ENCODE peak calls at places on chromosomes 16 and 17, in nine cellular contexts. M is OCI-LY7, F is body of pancreas, E is Peyer's patch, Y is endothelial cell of umbilical vein, Z is transverse colon, C is ascending aorta, G is heart right ventricle, O is cardiac muscle cell. Q is an unnamed sample.

GRCh38 chr16:73615256-73615655 is 567.3 kb upstream of the ZFHX3 start:
- DNase-seq in M (no peak), F (no peak), E (no peak), Y (no peak), Z (no peak), C (no peak), G (no peak), O (no peak), Q (no peak)

GRCh38 chr17:43983515-43984411 is 20.7 kb upstream of the NAGS start:
- DNase-seq in M (no peak), F (peak; percentile 32), E (peak; percentile 71), Y (no peak), Z (peak; percentile 34), C (no peak), G (peak; percentile 26), O (no peak), Q (no peak)

GRCh38 chr16:58638148-58639036 is 8.8 kb upstream of the CNOT1 start:
- DNase-seq in M (no peak), F (peak; percentile 36), E (no peak), Y (peak; percentile 21), Z (peak; percentile 35), C (no peak), G (peak; percentile 24), O (peak; percentile 89), Q (no peak)

GRCh38 chr16:72878301-72879269 is 169.3 kb downstream of the ZFHX3 start:
- DNase-seq in M (no peak), F (peak; percentile 27), E (no peak), Y (no peak), Z (no peak), C (no peak), G (no peak), O (peak; percentile 91), Q (no peak)

GRCh38 chr17:14297161-14297851 is 3.6 kb upstream of the HS3ST3B1 start:
- DNase-seq in M (no peak), F (no peak), E (peak; percentile 77), Y (peak; percentile 11), Z (no peak), C (no peak), G (peak; percentile 67), O (peak; percentile 84), Q (no peak)

GRCh38 chr16:7506363-7506762 is 173.7 kb downstream of the RBFOX1 start:
- DNase-seq in M (no peak), F (no peak), E (no peak), Y (no peak), Z (no peak), C (no peak), G (no peak), O (no peak), Q (no peak)

GRCh38 chr16:78443780-78444422 is 344.4 kb downstream of the WWOX start:
- DNase-seq in M (no peak), F (no peak), E (no peak), Y (no peak), Z (no peak), C (no peak), G (no peak), O (peak; percentile 41), Q (no peak)

GRCh38 chr16:9549487-9549886 is 458.0 kb downstream of the HAPSTR1 start:
- DNase-seq in M (no peak), F (no peak), E (no peak), Y (no peak), Z (no peak), C (no peak), G (no peak), O (no peak), Q (no peak)

GRCh38 chr16:17369441-17369951 is 101.3 kb downstream of the XYLT1 start:
- DNase-seq in M (peak; percentile 92), F (peak; percentile 69), E (no peak), Y (peak; percentile 3), Z (peak; percentile 71), C (no peak), G (peak; percentile 52), O (peak; percentile 18), Q (no peak)

GRCh38 chr17:13806023-13806553 is 204.4 kb upstream of the HS3ST3A1 start:
- DNase-seq in M (no peak), F (no peak), E (no peak), Y (no peak), Z (no peak), C (no peak), G (no peak), O (no peak), Q (no peak)

GRCh38 chr16:12265168-12265567 is 288.6 kb downstream of the SNX29 start:
- DNase-seq in M (peak; percentile 70), F (no peak), E (no peak), Y (no peak), Z (no peak), C (no peak), G (no peak), O (no peak), Q (no peak)

GRCh38 chr17:77513045-77513444 is 372.3 kb downstream of the SEC14L1 start:
- DNase-seq in M (no peak), F (no peak), E (no peak), Y (no peak), Z (no peak), C (no peak), G (no peak), O (no peak), Q (no peak)

GRCh38 chr17:75447951-75448856 is 8.2 kb upstream of the TMEM94 start:
- DNase-seq in M (no peak), F (no peak), E (no peak), Y (no peak), Z (no peak), C (no peak), G (no peak), O (no peak), Q (no peak)

GRCh38 chr16:14150796-14151195 is 79.7 kb downstream of the MRTFB start:
- DNase-seq in M (no peak), F (no peak), E (no peak), Y (no peak), Z (no peak), C (no peak), G (no peak), O (no peak), Q (no peak)

DNA sequence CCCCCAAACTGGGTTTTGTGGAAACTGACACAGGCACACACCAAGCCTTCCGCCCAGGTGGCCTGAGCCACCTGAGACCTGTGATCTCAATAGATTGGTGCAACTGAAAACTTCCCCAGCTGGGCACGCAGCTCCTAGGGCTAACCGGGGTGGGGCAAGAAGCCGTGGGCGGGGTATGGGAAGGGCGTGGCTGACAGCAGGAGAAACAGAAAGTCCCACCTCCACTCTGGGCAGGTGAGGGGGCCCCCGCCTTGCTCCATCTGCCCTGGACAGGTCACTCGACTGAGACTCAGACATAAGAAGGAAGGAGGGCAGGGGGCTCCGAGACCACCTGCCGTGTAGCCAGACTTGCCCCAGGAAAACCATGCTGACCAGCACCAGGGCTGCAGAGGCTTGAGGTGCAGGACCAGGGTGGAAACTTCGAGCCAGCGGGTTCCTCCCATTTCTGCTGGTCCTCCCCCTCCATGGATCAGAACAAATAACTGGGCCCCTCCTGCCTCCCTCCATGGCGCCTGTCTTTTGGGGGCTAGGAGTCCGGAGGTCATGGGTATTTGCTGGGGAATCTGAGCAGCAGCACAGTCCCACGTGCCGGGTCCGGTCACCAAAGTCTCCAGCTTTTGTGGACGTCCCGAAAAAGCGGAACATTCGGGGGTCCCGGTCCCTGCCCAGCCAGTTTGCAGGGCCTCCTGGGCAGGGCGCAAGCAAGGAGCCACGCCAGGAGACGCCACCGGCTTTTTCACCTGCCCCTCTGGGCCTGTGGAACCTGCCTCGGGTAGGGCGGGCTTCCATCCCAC is 1.3 kb downstream of the TIMP2 start:
- DNase-seq in M (peak; percentile 75), F (peak; percentile 96), E (peak; percentile 88), Y (peak; percentile 14), Z (peak; percentile 92), C (no peak), G (peak; percentile 56), O (no peak), Q (no peak)
- H3K27ac ChIP-seq in M (no peak overlapping the region), F (peak overlapping the region; percentile 89), E (peak overlapping the region; percentile 97), Y (no peak overlapping the region), Z (peak overlapping the region; percentile 92), C (peak overlapping the region; percentile 96), G (peak overlapping the region; percentile 29), O (no peak overlapping the region), Q (peak overlapping the region; percentile 99)

DNA sequence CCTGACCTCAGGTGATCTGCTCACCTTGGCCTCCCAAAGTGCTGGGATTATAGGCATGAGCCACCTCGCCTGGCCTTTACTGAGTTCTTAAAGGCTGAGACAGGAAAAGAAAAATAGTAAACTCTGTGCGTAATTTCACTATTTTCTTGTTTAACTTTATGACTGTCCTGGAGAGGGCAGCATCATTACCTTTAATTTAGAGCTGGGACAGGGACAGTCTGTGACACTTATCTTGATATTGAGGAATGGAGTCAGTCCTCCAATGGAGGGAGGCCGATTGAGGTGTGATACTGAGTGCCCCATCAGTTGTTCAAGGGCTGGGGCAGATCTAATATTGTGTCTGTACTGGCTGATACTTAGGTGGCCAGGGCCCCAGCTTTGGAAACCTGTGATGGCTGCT is 21.5 kb upstream of the SPN start:
- DNase-seq in M (peak; percentile 48), F (no peak), E (no peak), Y (no peak), Z (no peak), C (no peak), G (no peak), O (no peak), Q (no peak)
- TF ChIP-seq CTCF in M (peak; percentile 68), F (no peak), E (no peak), Y (no peak), Z (no peak), C (no peak), G (no peak), O (no peak), Q (no peak)

GRCh38 chr17:21191698-21192097 is 22.3 kb downstream of the TMEM11 start:
- DNase-seq in M (no peak), F (no peak), E (no peak), Y (peak; percentile 71), Z (no peak), C (no peak), G (no peak), O (no peak), Q (no peak)
- H3K4me3 ChIP-seq in M (no peak overlapping the region), F (no peak overlapping the region), E (no peak overlapping the region), Y (no peak overlapping the region), Z (no peak overlapping the region), C (no peak overlapping the region), G (no peak overlapping the region), O (no peak overlapping the region), Q (no peak overlapping the region)

GRCh38 chr17:81517009-81517338 is 4.4 kb upstream of the ACTG1 start:
- DNase-seq in M (no peak), F (no peak), E (no peak), Y (no peak), Z (no peak), C (no peak), G (peak; percentile 15), O (no peak), Q (no peak)
- H3K27ac ChIP-seq in M (peak overlapping the region; percentile 89), F (peak overlapping the region; percentile 99), E (peak overlapping the region; percentile 98), Y (no peak overlapping the region), Z (peak overlapping the region; percentile 100), C (peak overlapping the region; percentile 95), G (no peak overlapping the region), O (no peak overlapping the region), Q (peak overlapping the region; percentile 99)

Q was measured in coronary artery.